ENCODE peak calls at places on chromosomes 7 and 10, in five cellular contexts. One of them, this sample, is unnamed.

GRCh38 chr7:30634193-30634626 is 39.5 kb downstream of the GARS1 start:
- DNase-seq in fibroblast of lung: no peak
- DNase-seq in PC-3: no peak
- DNase-seq in sigmoid colon: no peak
- DNase-seq in adrenal gland: no peak
- DNase-seq in this sample: no peak

GRCh38 chr10:97843296-97843671 is 6.4 kb upstream of the GOLGA7B start:
- DNase-seq in fibroblast of lung: no peak
- DNase-seq in PC-3: peak
- DNase-seq in sigmoid colon: no peak
- DNase-seq in adrenal gland: no peak
- DNase-seq in this sample: no peak

GRCh38 chr7:151796871-151797270 is 80.0 kb downstream of the PRKAG2 start:
- DNase-seq in fibroblast of lung: no peak
- DNase-seq in PC-3: no peak
- DNase-seq in sigmoid colon: no peak
- DNase-seq in adrenal gland: no peak
- DNase-seq in this sample: no peak

GRCh38 chr10:100886099-100886498 is 26.7 kb upstream of the SLF2 start:
- DNase-seq in fibroblast of lung: no peak
- DNase-seq in PC-3: no peak
- DNase-seq in sigmoid colon: no peak
- DNase-seq in adrenal gland: peak
- DNase-seq in this sample: no peak

GRCh38 chr10:44647877-44648542 is 263.1 kb upstream of the CXCL12 start:
- DNase-seq in fibroblast of lung: peak
- DNase-seq in PC-3: no peak
- DNase-seq in sigmoid colon: no peak
- DNase-seq in adrenal gland: no peak
- DNase-seq in this sample: no peak

GRCh38 chr10:5502903-5503835 is 3.8 kb upstream of the CALML5 start:
- DNase-seq in fibroblast of lung: no peak
- DNase-seq in PC-3: peak
- DNase-seq in sigmoid colon: peak
- DNase-seq in adrenal gland: no peak
- DNase-seq in this sample: no peak

GRCh38 chr10:34010891-34011290 is 676.4 kb upstream of the NRP1 start:
- DNase-seq in fibroblast of lung: peak
- DNase-seq in PC-3: no peak
- DNase-seq in sigmoid colon: no peak
- DNase-seq in adrenal gland: no peak
- DNase-seq in this sample: no peak

GRCh38 chr7:121500659-121501058 is 104.6 kb upstream of the FAM3C start:
- DNase-seq in fibroblast of lung: peak
- DNase-seq in PC-3: peak
- DNase-seq in sigmoid colon: no peak
- DNase-seq in adrenal gland: no peak
- DNase-seq in this sample: no peak

GRCh38 chr7:38244516-38244915 is 28.9 kb downstream of the TARP start:
- DNase-seq in fibroblast of lung: no peak
- DNase-seq in PC-3: no peak
- DNase-seq in sigmoid colon: no peak
- DNase-seq in adrenal gland: no peak
- DNase-seq in this sample: no peak

GRCh38 chr7:82542665-82543064 is 99.1 kb upstream of the CACNA2D1 start:
- DNase-seq in fibroblast of lung: peak
- DNase-seq in PC-3: no peak
- DNase-seq in sigmoid colon: no peak
- DNase-seq in adrenal gland: no peak
- DNase-seq in this sample: no peak

GRCh38 chr7:82562716-82563404 is 119.3 kb upstream of the CACNA2D1 start:
- DNase-seq in fibroblast of lung: peak
- DNase-seq in PC-3: no peak
- DNase-seq in sigmoid colon: no peak
- DNase-seq in adrenal gland: no peak
- DNase-seq in this sample: no peak

GRCh38 chr10:32357056-32357735 is 10.2 kb upstream of the EPC1 start:
- DNase-seq in fibroblast of lung: no peak
- DNase-seq in PC-3: no peak
- DNase-seq in sigmoid colon: no peak
- DNase-seq in adrenal gland: no peak
- DNase-seq in this sample: no peak

GRCh38 chr7:25521236-25521635 is 292.9 kb upstream of the NPVF start:
- DNase-seq in fibroblast of lung: no peak
- DNase-seq in PC-3: peak
- DNase-seq in sigmoid colon: no peak
- DNase-seq in adrenal gland: no peak
- DNase-seq in this sample: no peak

GRCh38 chr7:36726806-36727503 is 2.7 kb upstream of the AOAH start:
- DNase-seq in fibroblast of lung: no peak
- DNase-seq in PC-3: no peak
- DNase-seq in sigmoid colon: no peak
- DNase-seq in adrenal gland: no peak
- DNase-seq in this sample: no peak

GRCh38 chr7:1569016-1569415 is 816 bp downstream of the PSMG3 start:
- DNase-seq in fibroblast of lung: peak
- DNase-seq in PC-3: peak
- DNase-seq in sigmoid colon: no peak
- DNase-seq in adrenal gland: no peak
- DNase-seq in this sample: no peak

GRCh38 chr7:1567893-1568292 is 1.9 kb downstream of the PSMG3 start:
- DNase-seq in fibroblast of lung: peak
- DNase-seq in PC-3: peak
- DNase-seq in sigmoid colon: no peak
- DNase-seq in adrenal gland: peak
- DNase-seq in this sample: no peak

GRCh38 chr7:1566687-1567081 is 3.1 kb downstream of the PSMG3 start:
- DNase-seq in fibroblast of lung: no peak
- DNase-seq in PC-3: no peak
- DNase-seq in sigmoid colon: no peak
- DNase-seq in adrenal gland: no peak
- DNase-seq in this sample: no peak

GRCh38 chr7:1569440-1569832 is 396 bp downstream of the PSMG3 start:
- DNase-seq in fibroblast of lung: peak
- DNase-seq in PC-3: no peak
- DNase-seq in sigmoid colon: no peak
- DNase-seq in adrenal gland: no peak
- DNase-seq in this sample: no peak

GRCh38 chr7:1567082-1567771 is 2.6 kb downstream of the PSMG3 start:
- DNase-seq in fibroblast of lung: peak
- DNase-seq in PC-3: peak
- DNase-seq in sigmoid colon: no peak
- DNase-seq in adrenal gland: no peak
- DNase-seq in this sample: no peak
- H3K4me3 ChIP-seq in fibroblast of lung: peak
- H3K4me3 ChIP-seq in PC-3: peak
- H3K4me3 ChIP-seq in sigmoid colon: no peak
- H3K4me3 ChIP-seq in adrenal gland: no peak
- H3K4me3 ChIP-seq in this sample: no peak

DNA sequence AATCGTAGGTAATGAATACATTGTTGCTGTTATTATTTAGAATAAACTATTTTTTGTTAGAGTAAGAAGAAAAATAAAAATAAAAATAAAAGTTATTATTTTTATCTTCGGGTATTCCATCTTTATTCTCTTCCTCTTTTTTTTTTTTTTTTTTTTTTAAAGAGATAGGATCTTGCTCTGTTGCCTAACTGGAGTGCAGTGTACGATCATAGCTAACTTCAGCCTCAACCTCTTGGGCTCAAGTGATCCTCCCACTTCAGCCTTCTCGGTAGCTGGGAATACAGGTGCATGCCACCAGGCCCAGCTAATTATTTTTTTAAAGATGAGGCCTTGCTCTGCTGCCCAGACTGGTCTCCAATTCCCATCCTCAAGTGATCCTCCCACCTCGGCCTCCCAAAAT is 15.4 kb downstream of the STAM start:
- DNase-seq in fibroblast of lung: no peak
- DNase-seq in PC-3: no peak
- DNase-seq in sigmoid colon: no peak
- DNase-seq in adrenal gland: no peak
- DNase-seq in this sample: no peak
- H3K27ac ChIP-seq in fibroblast of lung: no peak
- H3K27ac ChIP-seq in PC-3: no peak
- H3K27ac ChIP-seq in sigmoid colon: no peak
- H3K27ac ChIP-seq in adrenal gland: no peak
- H3K27ac ChIP-seq in this sample: no peak

GRCh38 chr10:714214-714613 is 24.7 kb upstream of the DIP2C start:
- DNase-seq in fibroblast of lung: no peak
- DNase-seq in PC-3: no peak
- DNase-seq in sigmoid colon: no peak
- DNase-seq in adrenal gland: no peak
- DNase-seq in this sample: no peak
- TF ChIP-seq CTCF in fibroblast of lung: no peak
- TF ChIP-seq CTCF in PC-3: no peak
- TF ChIP-seq CTCF in sigmoid colon: no peak
- TF ChIP-seq CTCF in adrenal gland: no peak
- TF ChIP-seq CTCF in this sample: no peak

GRCh38 chr10:63516207-63516606 is 5.0 kb upstream of the REEP3 start:
- DNase-seq in fibroblast of lung: no peak
- DNase-seq in PC-3: no peak
- DNase-seq in sigmoid colon: no peak
- DNase-seq in adrenal gland: no peak
- DNase-seq in this sample: no peak

GRCh38 chr10:63518690-63519288 is 2.4 kb upstream of the REEP3 start:
- DNase-seq in fibroblast of lung: no peak
- DNase-seq in PC-3: no peak
- DNase-seq in sigmoid colon: no peak
- DNase-seq in adrenal gland: no peak
- DNase-seq in this sample: no peak

GRCh38 chr10:63520463-63521388 is 475 bp upstream of the REEP3 start:
- DNase-seq in fibroblast of lung: peak
- DNase-seq in PC-3: peak
- DNase-seq in sigmoid colon: peak
- DNase-seq in adrenal gland: peak
- DNase-seq in this sample: peak

DNA sequence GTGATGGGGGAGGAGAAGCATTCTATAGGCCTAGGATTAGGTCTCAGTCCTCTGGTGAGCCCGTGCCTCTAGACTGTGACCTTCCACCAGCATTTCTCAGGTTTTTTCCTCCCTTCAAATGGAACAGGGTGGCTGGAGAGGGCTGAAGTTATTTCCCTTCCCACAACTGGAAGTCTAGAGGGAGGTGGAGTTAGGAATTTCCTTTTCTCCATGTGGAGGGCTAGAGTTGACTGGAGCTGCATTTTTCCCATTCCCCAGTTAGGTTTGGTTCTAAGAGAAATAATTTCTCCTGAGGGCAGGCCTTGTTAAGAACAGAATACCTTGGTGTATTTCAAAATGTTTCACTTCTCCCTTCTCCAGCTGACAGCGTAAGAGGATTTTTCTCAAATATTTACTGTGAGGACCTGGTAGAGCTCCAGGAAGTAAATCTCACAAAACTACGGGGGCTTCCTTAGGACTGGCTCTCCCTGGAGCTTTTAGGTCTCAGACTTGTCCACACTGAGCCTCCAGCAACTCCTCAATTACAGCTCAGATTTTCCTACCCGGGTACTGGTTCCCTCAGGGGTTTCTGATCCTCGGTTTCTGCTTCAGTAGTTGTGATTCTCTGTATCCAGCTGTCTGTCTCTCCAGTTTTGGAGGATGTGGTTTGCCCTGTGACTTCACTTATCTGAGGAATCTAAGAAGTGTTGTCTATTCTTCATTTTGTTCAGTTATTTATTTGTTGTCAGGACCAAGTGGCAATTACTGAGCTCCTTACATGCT is 6.0 kb upstream of the REEP3 start:
- DNase-seq in fibroblast of lung: peak
- DNase-seq in PC-3: peak
- DNase-seq in sigmoid colon: no peak
- DNase-seq in adrenal gland: no peak
- DNase-seq in this sample: no peak
- H3K4me3 ChIP-seq in fibroblast of lung: no peak
- H3K4me3 ChIP-seq in PC-3: peak
- H3K4me3 ChIP-seq in sigmoid colon: no peak
- H3K4me3 ChIP-seq in adrenal gland: no peak
- H3K4me3 ChIP-seq in this sample: no peak

DNA sequence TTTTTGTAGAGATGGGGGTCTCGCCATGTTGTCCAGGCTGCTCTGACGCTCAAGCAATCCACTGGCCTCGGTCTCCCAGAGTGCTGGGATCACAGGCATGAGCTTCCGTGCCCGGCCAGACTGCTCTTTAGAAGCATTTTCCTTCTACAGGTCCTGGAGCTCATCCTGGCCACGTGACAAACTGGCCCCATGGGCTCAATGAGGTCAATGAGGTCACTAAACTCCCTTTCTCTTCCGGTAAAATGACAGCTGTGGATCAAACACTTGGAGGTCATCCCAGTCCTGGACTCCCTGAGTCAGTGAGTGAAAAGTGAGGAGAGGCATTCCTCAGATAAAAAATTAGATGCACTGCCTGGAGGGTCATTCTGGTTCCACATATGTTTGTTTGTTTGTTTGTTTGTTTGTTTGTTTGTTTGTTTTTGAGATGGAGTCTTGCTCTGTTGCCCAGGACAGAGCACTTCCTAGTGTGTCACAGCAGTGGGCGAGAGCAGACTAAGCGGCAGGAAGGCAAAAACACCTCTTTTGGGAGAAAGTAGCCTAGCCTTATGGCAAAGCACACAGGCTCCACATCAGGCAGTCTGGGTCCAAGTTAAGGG is 134.9 kb downstream of the TNS3 start:
- DNase-seq in fibroblast of lung: no peak
- DNase-seq in PC-3: no peak
- DNase-seq in sigmoid colon: no peak
- DNase-seq in adrenal gland: peak
- DNase-seq in this sample: no peak
- H3K27ac ChIP-seq in fibroblast of lung: no peak
- H3K27ac ChIP-seq in PC-3: no peak
- H3K27ac ChIP-seq in sigmoid colon: no peak
- H3K27ac ChIP-seq in adrenal gland: peak
- H3K27ac ChIP-seq in this sample: no peak

GRCh38 chr7:155533827-155534690 is 12.3 kb downstream of the CNPY1 start:
- DNase-seq in fibroblast of lung: no peak
- DNase-seq in PC-3: no peak
- DNase-seq in sigmoid colon: peak
- DNase-seq in adrenal gland: no peak
- DNase-seq in this sample: peak
- TF ChIP-seq CTCF in fibroblast of lung: peak
- TF ChIP-seq CTCF in PC-3: peak
- TF ChIP-seq CTCF in sigmoid colon: no peak
- TF ChIP-seq CTCF in adrenal gland: no peak
- TF ChIP-seq CTCF in this sample: peak

GRCh38 chr7:32319019-32319382 is 171.2 kb downstream of the LSM5 start:
- DNase-seq in fibroblast of lung: no peak
- DNase-seq in PC-3: no peak
- DNase-seq in sigmoid colon: no peak
- DNase-seq in adrenal gland: no peak
- DNase-seq in this sample: no peak
- H3K4me3 ChIP-seq in fibroblast of lung: no peak
- H3K4me3 ChIP-seq in PC-3: no peak
- H3K4me3 ChIP-seq in sigmoid colon: peak
- H3K4me3 ChIP-seq in adrenal gland: no peak
- H3K4me3 ChIP-seq in this sample: no peak